ENCODE peak calls at places on chromosomes 16 and 17, in eight cellular contexts. M is IMR-90; C is A549; F is CD8-positive, alpha-beta memory T cell; G is CD8-positive, alpha-beta T cell; O is heart left ventricle; S is PC-3; K is Caco-2. W is an unnamed sample.

GRCh38 chr16:23996258-23996955 is 160.6 kb downstream of the PRKCB start:
- DNase-seq in G (no peak), M (no peak), F (no peak), O (no peak), S (no peak), K (no peak), C (no peak), W (no peak)

GRCh38 chr16:1109648-1110047 is 13.6 kb upstream of the C1QTNF8 start:
- DNase-seq in G (no peak), O (no peak), M (no peak), C (no peak), S (no peak), F (no peak), K (no peak), W (no peak)

GRCh38 chr17:16171613-16172012 is 43.7 kb downstream of the NCOR1 start:
- DNase-seq in G (no peak), S (peak; percentile 99), O (no peak), M (peak; percentile 47), F (no peak), K (peak; percentile 8), C (peak; percentile 50), W (no peak)

GRCh38 chr17:37770631-37771518 is 26.0 kb upstream of the HNF1B start:
- DNase-seq in G (no peak), M (peak; percentile 62), O (no peak), F (no peak), C (peak; percentile 79), S (peak; percentile 75), K (peak; percentile 83), W (no peak)

GRCh38 chr17:18224428-18225120 is 861 bp upstream of the LLGL1 start:
- DNase-seq in K (no peak), M (peak; percentile 29), O (no peak), C (no peak), G (no peak), F (no peak), S (no peak), W (peak; percentile 67)

GRCh38 chr17:3740611-3741073 is 16.9 kb downstream of the HASPIN start:
- DNase-seq in C (no peak), K (no peak), G (peak; percentile 56), S (no peak), O (no peak), F (peak; percentile 51), M (no peak), W (no peak)

GRCh38 chr17:57257911-57258885 is 1.9 kb downstream of the MSI2 start:
- DNase-seq in F (no peak), S (peak; percentile 20), M (no peak), C (no peak), G (no peak), O (no peak), K (peak; percentile 24), W (no peak)

GRCh38 chr17:8016632-8017424 is 14.4 kb downstream of the GUCY2D start:
- DNase-seq in K (peak; percentile 68), O (peak; percentile 60), C (peak; percentile 62), S (peak; percentile 65), F (no peak), M (no peak), G (peak; percentile 34), W (no peak)

GRCh38 chr17:2963332-2964027 is 99.9 kb downstream of the OR1D5 start:
- DNase-seq in F (no peak), C (no peak), G (no peak), O (no peak), M (no peak), K (no peak), S (no peak), W (no peak)

GRCh38 chr17:18121201-18121600 is 12.6 kb downstream of the MYO15A start:
- DNase-seq in C (no peak), G (no peak), O (no peak), S (no peak), M (no peak), K (no peak), F (no peak), W (no peak)

GRCh38 chr17:73283841-73284282 is 22.2 kb upstream of the CPSF4L start:
- DNase-seq in F (no peak), G (no peak), C (no peak), K (no peak), O (no peak), M (no peak), S (no peak), W (peak; percentile 88)

GRCh38 chr16:76390476-76390875 is 113.3 kb downstream of the CNTNAP4 start:
- DNase-seq in G (no peak), O (no peak), C (no peak), M (no peak), F (no peak), S (no peak), K (no peak), W (no peak)

GRCh38 chr17:13230350-13230900 is 212.6 kb upstream of the ELAC2 start:
- DNase-seq in M (no peak), O (no peak), K (no peak), S (peak; percentile 47), C (no peak), G (no peak), F (no peak), W (no peak)

GRCh38 chr17:80824549-80825470 is 166.8 kb upstream of the CHMP6 start:
- DNase-seq in K (no peak), O (peak; percentile 29), M (no peak), F (no peak), S (no peak), G (no peak), C (no peak), W (no peak)

GRCh38 chr16:88387941-88388627 is 5.3 kb downstream of the ZNF469 start:
- DNase-seq in F (no peak), K (no peak), G (no peak), O (no peak), C (peak; percentile 74), S (peak; percentile 81), M (peak; percentile 51), W (no peak)

GRCh38 chr16:560221-560700 is at the start of gene PRR35:
- DNase-seq in M (no peak), C (no peak), G (no peak), S (no peak), F (no peak), K (no peak), O (no peak), W (no peak)

GRCh38 chr16:9134739-9135138 is 43.3 kb downstream of the HAPSTR1 start:
- DNase-seq in S (peak; percentile 60), M (peak; percentile 55), O (peak; percentile 75), C (peak; percentile 69), K (peak; percentile 54), G (peak; percentile 65), F (peak; percentile 24), W (no peak)

GRCh38 chr16:67174706-67175231 is 4.4 kb downstream of the NOL3 start:
- DNase-seq in C (no peak), S (no peak), F (no peak), G (no peak), K (no peak), O (no peak), M (no peak), W (no peak)
- H3K4me1 ChIP-seq in C (peaks cover 38% of the 10 kb centered on the region), S (peaks cover 46% of the 10 kb centered on the region), F (peaks cover 34% of the 10 kb centered on the region), G (peaks cover 32% of the 10 kb centered on the region), K (peaks cover 29% of the 10 kb centered on the region), O (peaks cover 58% of the 10 kb centered on the region), M (peaks cover 28% of the 10 kb centered on the region), W (no peaks in the 10 kb centered on the region)

GRCh38 chr16:17350212-17350611 is 120.5 kb downstream of the XYLT1 start:
- DNase-seq in K (no peak), O (no peak), G (no peak), M (peak; percentile 67), F (no peak), C (no peak), S (no peak), W (no peak)

GRCh38 chr16:17348042-17348783 is 122.5 kb downstream of the XYLT1 start:
- DNase-seq in G (no peak), C (no peak), S (no peak), F (no peak), K (no peak), O (no peak), M (no peak), W (no peak)

GRCh38 chr16:17347624-17348023 is 123.1 kb downstream of the XYLT1 start:
- DNase-seq in K (no peak), C (no peak), G (no peak), O (peak; percentile 66), S (no peak), F (no peak), M (no peak), W (no peak)

GRCh38 chr16:17346774-17347569 is 123.8 kb downstream of the XYLT1 start:
- DNase-seq in C (no peak), G (no peak), M (no peak), K (no peak), F (no peak), S (no peak), O (no peak), W (no peak)

DNA sequence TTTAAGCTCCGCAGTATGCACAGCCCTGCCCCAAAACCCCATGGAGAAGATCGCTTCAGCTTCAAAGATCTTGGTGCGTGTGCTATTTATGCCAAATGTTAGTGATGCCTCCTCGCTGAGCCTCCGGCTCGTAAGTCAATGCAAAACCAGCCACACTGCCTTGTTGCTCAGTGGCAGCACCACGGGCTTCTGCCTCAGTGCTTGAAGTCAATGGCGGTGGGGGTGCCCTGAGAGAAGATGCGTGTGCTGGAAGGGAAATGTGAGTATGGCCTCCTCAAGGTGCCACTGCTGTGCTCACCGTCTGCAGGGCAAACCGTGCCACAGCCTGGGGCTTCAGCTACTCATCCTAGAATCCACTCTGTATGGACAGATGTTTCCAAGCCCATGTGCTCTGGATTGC is 121.9 kb downstream of the XYLT1 start:
- DNase-seq in O (no peak), F (no peak), S (no peak), G (no peak), K (no peak), M (no peak), C (no peak), W (no peak)
- H3K4me1 ChIP-seq in O (peaks cover 29% of the 10 kb centered on the region), F (peaks cover 47% of the 10 kb centered on the region), S (no peaks in the 10 kb centered on the region), G (peaks cover 38% of the 10 kb centered on the region), K (no peaks in the 10 kb centered on the region), M (peaks cover 3% of the 10 kb centered on the region), C (no peaks in the 10 kb centered on the region), W (peaks cover 3% of the 10 kb centered on the region)

GRCh38 chr16:22214893-22215292 is 8.8 kb downstream of the EEF2K start:
- DNase-seq in C (no peak), G (no peak), K (no peak), O (peak; percentile 1), S (no peak), M (no peak), F (no peak), W (no peak)
- H3K4me1 ChIP-seq in C (no peaks in the 10 kb centered on the region), G (no peaks in the 10 kb centered on the region), K (no peaks in the 10 kb centered on the region), O (peaks cover 28% of the 10 kb centered on the region), S (peaks cover 21% of the 10 kb centered on the region), M (peaks cover 2% of the 10 kb centered on the region), F (no peaks in the 10 kb centered on the region), W (peaks cover 7% of the 10 kb centered on the region)

GRCh38 chr17:59669411-59669810 is 37.8 kb downstream of the PTRH2 start:
- DNase-seq in O (no peak), K (no peak), C (no peak), F (no peak), G (no peak), M (no peak), S (no peak), W (no peak)

GRCh38 chr17:59666235-59666634 is 41.0 kb downstream of the PTRH2 start:
- DNase-seq in M (no peak), O (no peak), C (no peak), G (no peak), K (no peak), S (peak; percentile 27), F (no peak), W (no peak)

GRCh38 chr17:59669944-59670343 is 37.3 kb downstream of the PTRH2 start:
- DNase-seq in S (no peak), M (no peak), G (no peak), K (no peak), F (no peak), O (no peak), C (no peak), W (no peak)

GRCh38 chr17:59671386-59671785 is 35.8 kb downstream of the PTRH2 start:
- DNase-seq in G (no peak), C (no peak), O (no peak), F (no peak), K (no peak), S (no peak), M (peak; percentile 20), W (no peak)

GRCh38 chr17:59668816-59669215 is 38.4 kb downstream of the PTRH2 start:
- DNase-seq in K (no peak), M (peak; percentile 97), O (no peak), G (no peak), F (no peak), C (no peak), S (peak; percentile 93), W (no peak)
- H3K4me1 ChIP-seq in K (peaks cover 8% of the 10 kb centered on the region), M (peaks cover 14% of the 10 kb centered on the region), O (peaks cover 16% of the 10 kb centered on the region), G (no peaks in the 10 kb centered on the region), F (no peaks in the 10 kb centered on the region), C (peaks cover 54% of the 10 kb centered on the region), S (peaks cover 57% of the 10 kb centered on the region), W (no peaks in the 10 kb centered on the region)